ENCODE peak calls at places on chromosome 18, in five cellular contexts. V is AG09309; E is dorsolateral prefrontal cortex; D is CD8-positive, alpha-beta T cell; P is adrenal gland. W is an unnamed sample.

GRCh38 chr18:60372598-60372997 is at the start of gene MC4R:
- DNase-seq in V (peak), E (peak), D (no peak), P (no peak), W (peak)

GRCh38 chr18:70523035-70523797 is 234.4 kb downstream of the SOCS6 start:
- DNase-seq in V (no peak), E (no peak), D (no peak), P (no peak), W (no peak)

GRCh38 chr18:13378150-13378549 is 159.6 kb downstream of the LDLRAD4 start:
- DNase-seq in V (no peak), E (no peak), D (no peak), P (no peak), W (no peak)

GRCh38 chr18:47929681-47930085 is 776 bp downstream of the SMAD2 start:
- DNase-seq in V (no peak), E (no peak), D (no peak), P (peak), W (no peak)

GRCh38 chr18:6017160-6017559 is 121.8 kb upstream of the TMEM200C start:
- DNase-seq in V (no peak), E (no peak), D (no peak), P (no peak), W (no peak)

GRCh38 chr18:45340884-45341283 is 274.4 kb upstream of the SLC14A2 start:
- DNase-seq in V (no peak), E (no peak), D (no peak), P (no peak), W (no peak)

GRCh38 chr18:43277164-43277600 is at the start of gene SYT4:
- DNase-seq in V (peak), E (peak), D (no peak), P (peak), W (no peak)

GRCh38 chr18:48003426-48004349 is 73.2 kb upstream of the SMAD2 start:
- DNase-seq in V (no peak), E (no peak), D (no peak), P (peak), W (no peak)

GRCh38 chr18:32446780-32447179 is 23.9 kb downstream of the GAREM1 start:
- DNase-seq in V (no peak), E (no peak), D (no peak), P (no peak), W (no peak)

GRCh38 chr18:10950876-10951630 is 198.3 kb downstream of the PIEZO2 start:
- DNase-seq in V (no peak), E (no peak), D (no peak), P (no peak), W (no peak)

DNA sequence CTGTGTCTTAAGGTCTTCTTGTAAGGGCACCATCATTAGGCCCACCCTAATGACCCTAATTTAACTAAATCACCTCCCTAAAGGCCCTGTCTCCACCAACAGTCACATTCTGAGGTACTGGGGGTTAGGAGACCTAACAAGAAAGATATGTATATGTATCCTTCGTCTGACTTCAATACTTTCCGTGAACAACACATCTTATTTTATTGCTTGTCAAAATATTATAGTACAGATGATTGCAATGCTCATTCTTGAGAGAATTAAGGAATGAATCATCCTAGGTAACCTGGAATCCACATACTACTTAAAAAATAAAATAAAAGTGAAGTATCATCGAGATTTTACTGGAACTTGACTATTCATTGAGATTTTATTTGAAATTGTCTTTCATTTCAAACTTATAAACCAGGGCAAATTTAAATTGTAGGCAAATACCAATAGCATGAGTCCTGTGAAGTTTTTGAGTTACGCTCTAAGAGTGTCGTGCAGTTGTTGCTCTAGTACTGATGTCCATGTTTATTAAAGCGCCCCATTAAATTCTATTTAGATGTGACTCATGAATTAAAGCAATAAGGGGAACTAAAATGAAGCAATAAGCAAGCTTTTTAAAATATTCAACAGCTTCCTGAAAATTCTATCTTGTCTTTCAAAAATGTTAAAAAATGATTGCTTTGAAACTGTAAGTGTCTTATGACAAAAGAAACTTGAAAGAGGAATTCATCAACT is 39.9 kb downstream of the CCDC102B start:
- DNase-seq in V (peak), E (no peak), D (no peak), P (no peak), W (no peak)
- H3K4me3 ChIP-seq in V (no peak), E (no peak), D (no peak), P (no peak), W (no peak)

DNA sequence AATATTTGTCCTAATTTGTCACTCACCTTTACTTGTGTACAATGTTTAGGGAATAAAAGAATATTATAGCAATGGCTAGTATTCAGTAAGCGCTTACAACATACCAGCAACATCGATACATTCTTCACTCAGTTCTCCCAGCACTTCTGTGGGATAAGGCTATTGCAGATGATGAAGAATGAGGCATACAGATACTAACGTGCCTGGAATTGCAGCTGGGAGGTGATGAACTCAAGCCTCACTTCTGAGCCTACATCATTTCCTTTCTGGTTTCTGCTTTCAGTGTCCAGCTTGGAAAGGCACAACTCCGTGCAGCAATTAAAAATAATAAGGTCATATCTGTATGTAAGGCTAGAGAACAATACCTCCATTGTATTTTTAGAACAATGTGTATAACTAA is 95.4 kb upstream of the AQP4 start:
- DNase-seq in V (no peak), E (no peak), D (no peak), P (no peak), W (no peak)
- TF ChIP-seq CTCF in V (no peak), E (no peak), D (no peak), P (no peak), W (no peak)

GRCh38 chr18:12313530-12314245 is 5.6 kb downstream of the TUBB6 start:
- DNase-seq in V (no peak), E (no peak), D (no peak), P (no peak), W (no peak)

GRCh38 chr18:12310762-12311161 is 2.7 kb downstream of the TUBB6 start:
- DNase-seq in V (no peak), E (no peak), D (no peak), P (no peak), W (no peak)

GRCh38 chr18:12314586-12315305 is 6.7 kb downstream of the TUBB6 start:
- DNase-seq in V (no peak), E (no peak), D (no peak), P (no peak), W (no peak)

GRCh38 chr18:12315481-12315880 is 7.4 kb downstream of the TUBB6 start:
- DNase-seq in V (no peak), E (no peak), D (no peak), P (no peak), W (no peak)

DNA sequence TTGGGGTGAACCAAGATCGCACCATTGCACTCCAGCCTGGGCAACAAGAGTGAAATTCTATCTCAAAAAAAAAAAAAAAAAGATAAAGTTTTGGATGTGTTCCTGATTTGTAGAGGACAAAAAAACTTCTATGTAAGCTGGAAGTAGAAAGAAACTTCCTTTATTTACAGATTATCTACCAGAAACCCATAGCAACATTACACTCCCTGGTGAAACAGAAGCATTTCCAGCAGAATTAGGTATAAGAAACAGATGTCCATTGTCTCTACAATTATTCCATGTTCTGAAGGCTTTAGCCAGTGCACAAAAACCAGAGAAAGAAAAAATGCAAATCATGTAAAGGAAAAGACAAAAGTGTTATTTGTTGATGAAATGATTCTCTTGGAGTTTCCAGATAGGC is 4.9 kb downstream of the TUBB6 start:
- DNase-seq in V (no peak), E (no peak), D (no peak), P (no peak), W (no peak)
- H3K4me3 ChIP-seq in V (no peak), E (no peak), D (no peak), P (no peak), W (no peak)

DNA sequence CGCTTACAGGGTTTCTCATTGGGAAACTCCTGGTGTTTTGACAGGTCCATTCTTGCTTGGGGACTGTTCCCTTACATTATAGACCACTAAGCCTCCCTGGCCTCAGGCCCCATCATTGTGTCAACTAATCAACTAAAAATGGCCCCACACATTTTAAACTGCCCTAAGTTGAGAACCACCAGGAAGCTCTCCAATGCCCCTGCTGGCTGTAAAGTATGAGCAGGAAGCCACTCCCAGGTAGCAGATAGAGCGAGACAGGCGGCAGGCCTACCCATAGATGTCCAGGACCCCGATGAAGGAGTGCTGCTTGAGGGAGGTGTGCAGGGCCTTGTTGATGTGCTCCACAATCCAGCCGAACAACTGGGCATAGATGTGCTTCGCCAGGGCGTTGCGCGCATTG is 160.7 kb upstream of the ACAA2 start:
- DNase-seq in V (no peak), E (no peak), D (no peak), P (no peak), W (no peak)
- TF ChIP-seq CTCF in V (no peak), E (no peak), D (no peak), P (no peak), W (no peak)

DNA sequence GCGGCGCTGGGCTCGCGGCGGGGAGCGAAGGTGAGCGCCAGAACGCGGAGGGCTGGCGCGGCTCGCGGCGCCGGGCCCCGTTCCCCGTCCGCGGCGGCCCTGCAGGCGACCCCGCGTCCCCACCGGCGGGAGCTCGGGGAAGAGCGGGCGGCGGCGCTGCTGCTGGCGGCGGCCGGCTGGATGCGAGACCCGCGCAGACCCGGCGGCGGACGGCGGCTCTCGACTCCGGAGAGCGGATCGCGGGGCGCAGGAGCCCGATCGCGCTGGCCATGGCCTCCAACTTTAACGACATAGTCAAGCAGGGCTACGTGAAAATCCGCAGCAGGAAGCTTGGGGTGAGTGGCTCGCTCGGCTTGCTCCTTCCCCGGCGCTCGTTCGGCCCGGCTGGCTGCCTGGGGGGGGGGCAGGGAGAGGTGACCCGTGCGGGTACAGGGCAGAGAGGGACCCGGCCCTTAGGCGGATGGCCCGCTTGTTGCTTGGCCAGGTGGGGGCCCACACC is 337 bp downstream of the DOK6 start:
- DNase-seq in V (no peak), E (no peak), D (no peak), P (no peak), W (no peak)
- H3K4me3 ChIP-seq in V (peak), E (peak), D (no peak), P (no peak), W (peak)

GRCh38 chr18:76995896-76996295 is 136.7 kb downstream of the MBP start:
- DNase-seq in V (no peak), E (no peak), D (no peak), P (no peak), W (no peak)
- TF ChIP-seq CTCF in V (no peak), E (no peak), D (no peak), P (no peak), W (no peak)

W was measured in AG04449.